ENCODE peak calls at places on chromosomes 4 and X, in nine cellular contexts. T is glutamatergic neuron, D is fibroblast of lung, K is AG04450, H is AG09309, L is epithelial cell of esophagus, V is bronchial epithelial cell, W is mammary epithelial cell, P is choroid plexus epithelial cell. N is an unnamed sample.

GRCh38 chr4:926538-926937 is 5.6 kb downstream of the GAK start:
- DNase-seq in T (peak), D (peak), K (no peak), H (no peak), L (peak), V (peak), W (no peak), P (no peak), N (no peak)

GRCh38 chrX:129678176-129678880 is 23.6 kb upstream of the APLN start:
- DNase-seq in T (no peak), D (peak), K (no peak), H (no peak), L (no peak), V (no peak), W (no peak), P (no peak), N (no peak)

GRCh38 chr4:75745192-75745591 is 20.8 kb downstream of the USO1 start:
- DNase-seq in T (no peak), D (peak), K (peak), H (no peak), L (peak), V (peak), W (peak), P (peak), N (no peak)

GRCh38 chr4:13627185-13627605 is 330 bp downstream of the BOD1L1 start:
- DNase-seq in T (peak), D (peak), K (no peak), H (no peak), L (no peak), V (no peak), W (no peak), P (no peak), N (no peak)

GRCh38 chr4:8592366-8593267 is at the start of gene CPZ:
- DNase-seq in T (peak), D (peak), K (no peak), H (no peak), L (no peak), V (no peak), W (no peak), P (peak), N (no peak)

GRCh38 chr4:27490747-27491146 is 630.1 kb downstream of the STIM2 start:
- DNase-seq in T (no peak), D (no peak), K (no peak), H (no peak), L (no peak), V (no peak), W (no peak), P (no peak), N (no peak)

GRCh38 chrX:150762258-150762867 is 69.2 kb downstream of the MTMR1 start:
- DNase-seq in T (no peak), D (no peak), K (no peak), H (no peak), L (no peak), V (no peak), W (no peak), P (no peak), N (no peak)

GRCh38 chr4:4269856-4270255 is 20.1 kb downstream of the LYAR start:
- DNase-seq in T (no peak), D (peak), K (no peak), H (no peak), L (peak), V (peak), W (peak), P (peak), N (no peak)

DNA sequence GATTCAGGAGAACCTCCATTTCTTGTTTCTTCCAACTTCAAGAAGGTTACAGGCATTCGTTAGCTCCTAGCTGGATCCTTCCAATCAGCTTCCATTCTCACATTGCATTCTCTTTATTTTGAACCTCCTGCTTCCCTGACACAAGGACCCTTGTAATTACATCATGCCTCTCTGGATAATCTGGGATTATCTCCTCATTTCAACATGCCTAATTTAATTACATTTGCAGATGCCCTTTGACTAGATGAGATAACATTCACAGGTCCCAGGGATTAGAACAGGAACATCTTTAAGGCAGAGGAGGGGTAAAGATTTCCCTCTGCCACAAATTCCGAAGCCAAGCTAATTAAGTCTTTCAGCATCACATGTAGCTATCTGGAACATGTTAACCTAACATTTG is 753.8 kb upstream of the PCDH7 start:
- DNase-seq in T (no peak), D (no peak), K (no peak), H (no peak), L (no peak), V (no peak), W (no peak), P (no peak), N (no peak)
- TF ChIP-seq CTCF in T (no peak), D (no peak), K (no peak), H (no peak), L (no peak), V (no peak), W (no peak), P (no peak), N (no peak)

GRCh38 chr4:149265645-149266044 is 550.0 kb downstream of the IQCM start:
- DNase-seq in T (no peak), D (no peak), K (no peak), H (no peak), L (no peak), V (no peak), W (no peak), P (no peak), N (no peak)
- TF ChIP-seq CTCF in T (no peak), D (no peak), K (no peak), H (no peak), L (no peak), V (no peak), W (no peak), P (no peak), N (no peak)

GRCh38 chrX:12814434-12814833 is 23.2 kb downstream of the PRPS2 start:
- DNase-seq in T (peak), D (peak), K (peak), H (peak), L (peak), V (peak), W (peak), P (peak), N (peak)
- TF ChIP-seq CTCF in T (peak), D (peak), K (peak), H (peak), L (peak), V (peak), W (peak), P (peak), N (peak)

DNA sequence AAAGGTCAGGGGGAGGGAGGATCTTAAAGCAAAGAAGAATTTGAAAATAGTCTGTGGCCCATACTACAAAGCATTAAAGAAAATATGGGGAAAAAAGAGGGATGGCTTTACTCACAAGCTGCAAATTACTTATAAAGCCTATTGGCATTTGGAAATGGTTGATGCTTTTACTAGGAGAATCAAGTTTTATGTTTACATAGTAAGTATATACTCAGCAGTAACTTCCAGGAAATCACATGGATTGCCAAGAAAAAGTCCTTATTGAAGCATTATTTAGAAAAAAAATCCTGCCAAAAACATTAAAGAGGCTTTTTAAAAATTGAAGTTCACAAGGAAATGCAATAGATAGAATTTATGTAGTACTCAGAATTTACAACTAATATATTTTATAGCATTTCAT is 8.4 kb upstream of the SH3RF1 start:
- DNase-seq in T (no peak), D (peak), K (no peak), H (no peak), L (no peak), V (no peak), W (no peak), P (peak), N (no peak)
- TF ChIP-seq CTCF in T (no peak), D (no peak), K (no peak), H (no peak), L (no peak), V (no peak), W (no peak), P (no peak), N (no peak)

GRCh38 chrX:96181571-96181970 is 503.1 kb upstream of the DIAPH2 start:
- DNase-seq in T (no peak), D (no peak), K (no peak), H (no peak), L (no peak), V (no peak), W (no peak), P (no peak), N (no peak)

GRCh38 chrX:96182366-96182765 is 502.3 kb upstream of the DIAPH2 start:
- DNase-seq in T (peak), D (peak), K (peak), H (no peak), L (peak), V (peak), W (peak), P (peak), N (no peak)

DNA sequence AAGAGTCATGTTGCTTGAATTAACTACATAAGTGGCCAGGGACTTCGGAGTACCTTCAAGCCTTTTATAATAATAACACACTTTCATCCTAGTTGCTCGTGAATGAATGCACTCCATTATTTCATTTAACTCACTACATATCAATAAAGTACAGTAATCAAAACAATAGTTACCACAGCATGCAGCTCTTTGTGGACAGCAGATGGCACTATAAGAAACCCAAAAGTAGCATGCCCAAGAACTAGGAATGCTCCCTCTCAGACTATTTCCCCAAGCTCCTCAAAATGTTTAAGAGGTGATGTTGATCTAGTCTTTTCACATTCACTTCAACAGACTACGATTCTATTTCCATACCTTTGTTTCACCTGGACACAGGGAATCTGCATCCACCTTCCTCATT is 500.8 kb upstream of the DIAPH2 start:
- DNase-seq in T (no peak), D (peak), K (no peak), H (no peak), L (no peak), V (peak), W (no peak), P (peak), N (no peak)
- TF ChIP-seq CTCF in T (no peak), D (peak), K (peak), H (peak), L (peak), V (peak), W (peak), P (peak), N (no peak)

DNA sequence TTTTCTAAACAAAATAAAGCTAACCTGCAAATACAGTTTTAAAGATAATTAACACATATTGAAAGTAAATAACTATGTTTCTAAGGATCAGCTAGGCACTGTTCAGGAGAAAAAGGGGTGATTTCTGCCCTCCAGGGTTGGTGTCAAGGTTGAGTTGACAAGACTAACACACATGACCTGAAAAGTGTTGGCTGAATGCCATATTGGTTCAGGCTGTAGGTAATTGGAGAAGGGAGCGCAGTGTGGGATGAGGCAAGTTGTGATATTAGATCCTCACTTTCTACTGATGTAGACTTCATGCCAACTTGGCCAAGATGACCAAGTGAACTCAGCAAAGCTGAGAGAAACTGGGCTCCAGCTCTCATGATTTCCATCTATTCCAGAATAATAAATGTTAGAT is 42.2 kb downstream of the PPM1K start:
- DNase-seq in T (no peak), D (no peak), K (no peak), H (no peak), L (peak), V (no peak), W (no peak), P (no peak), N (no peak)
- TF ChIP-seq CTCF in T (no peak), D (no peak), K (no peak), H (no peak), L (no peak), V (no peak), W (no peak), P (no peak), N (no peak)